ENCODE peak calls at places on chromosomes 3 and 15, in ten cellular contexts. Y is GDM1, H is body of pancreas, F is epithelial cell of proximal tubule, W is GM12892, Z is heart left ventricle, Q is C1 segment of cervical spinal cord, A is GM04504, I is right cardiac atrium, P is frontal cortex. E is an unnamed sample.
A peak's percentile ranks its signal among the peaks of the same experiment; 100 is the strongest.

GRCh38 chr3:114900908-114901307 is 246.2 kb downstream of the ZBTB20 start:
- DNase-seq in Y (no peak), H (no peak), F (no peak), W (no peak), Z (no peak), Q (no peak), A (no peak), I (no peak), P (no peak), E (no peak)

GRCh38 chr3:140242818-140243276 is 307.9 kb downstream of the CLSTN2 start:
- DNase-seq in Y (no peak), H (peak; percentile 56), F (peak; percentile 74), W (no peak), Z (peak; percentile 10), Q (no peak), A (no peak), I (no peak), P (no peak), E (no peak)

GRCh38 chr15:51051776-51052175 is 42.9 kb downstream of the TNFAIP8L3 start:
- DNase-seq in Y (no peak), H (no peak), F (no peak), W (no peak), Z (peak; percentile 49), Q (peak; percentile 6), A (no peak), I (peak; percentile 88), P (no peak), E (no peak)

GRCh38 chr3:194521514-194522260 is 34.9 kb upstream of the ATP13A3 start:
- DNase-seq in Y (no peak), H (no peak), F (peak; percentile 45), W (no peak), Z (no peak), Q (no peak), A (no peak), I (no peak), P (no peak), E (no peak)

GRCh38 chr3:30161370-30161769 is 445.0 kb upstream of the TGFBR2 start:
- DNase-seq in Y (no peak), H (no peak), F (peak; percentile 66), W (no peak), Z (peak; percentile 34), Q (no peak), A (peak; percentile 54), I (no peak), P (no peak), E (no peak)

GRCh38 chr3:95334461-95334860 is 1271.6 kb downstream of the NSUN3 start:
- DNase-seq in Y (no peak), H (no peak), F (no peak), W (no peak), Z (no peak), Q (peak; percentile 18), A (no peak), I (no peak), P (no peak), E (no peak)

GRCh38 chr15:93913310-93913709 is 318.1 kb upstream of the MCTP2 start:
- DNase-seq in Y (no peak), H (no peak), F (no peak), W (no peak), Z (no peak), Q (no peak), A (no peak), I (no peak), P (no peak), E (no peak)

GRCh38 chr3:47362704-47363103 is 18.1 kb upstream of the PTPN23 start:
- DNase-seq in Y (no peak), H (no peak), F (no peak), W (no peak), Z (no peak), Q (no peak), A (no peak), I (no peak), P (no peak), E (no peak)

GRCh38 chr3:146640955-146641867 is 36.1 kb upstream of the PLSCR5 start:
- DNase-seq in Y (peak; percentile 17), H (no peak), F (no peak), W (no peak), Z (no peak), Q (peak; percentile 40), A (peak; percentile 32), I (no peak), P (peak; percentile 8), E (peak; percentile 56)

GRCh38 chr15:66775127-66776105 is 73.4 kb downstream of the SMAD6 start:
- DNase-seq in Y (no peak), H (peak; percentile 34), F (no peak), W (no peak), Z (peak; percentile 66), Q (no peak), A (no peak), I (peak; percentile 89), P (no peak), E (no peak)

GRCh38 chr15:61750271-61751084 is 309.8 kb downstream of the VPS13C start:
- DNase-seq in Y (no peak), H (peak; percentile 12), F (no peak), W (no peak), Z (no peak), Q (peak; percentile 7), A (no peak), I (no peak), P (no peak), E (peak; percentile 12)

GRCh38 chr3:39533226-39533625 is 65.7 kb downstream of the MOBP start:
- DNase-seq in Y (no peak), H (no peak), F (no peak), W (no peak), Z (no peak), Q (no peak), A (no peak), I (no peak), P (no peak), E (no peak)